ENCODE peak calls at places on chromosomes 12 and 14, in seven cellular contexts. W is astrocyte of the cerebellum, F is K562, S is HFFc6, I is omental fat pad, G is foreskin keratinocyte, K is Ammon's horn. N is an unnamed sample.

GRCh38 chr14:101073598-101073965 is 170.1 kb upstream of the RTL1 start:
- DNase-seq in W (no peak), I (peak; percentile 16), F (no peak), G (no peak), K (no peak), S (no peak), N (peak; percentile 65)

GRCh38 chr14:79680087-79680486 is 531.2 kb downstream of the DIO2 start:
- DNase-seq in K (no peak), S (no peak), G (no peak), I (no peak), F (no peak), W (no peak), N (no peak)

GRCh38 chr14:41604793-41605534 is 1.7 kb upstream of the LRFN5 start:
- DNase-seq in S (no peak), K (peak; percentile 33), G (no peak), F (no peak), W (peak; percentile 77), I (no peak), N (no peak)

GRCh38 chr14:69048456-69048855 is 69.4 kb upstream of the ACTN1 start:
- DNase-seq in F (no peak), W (no peak), G (no peak), S (no peak), I (no peak), K (no peak), N (no peak)

GRCh38 chr14:24250354-24250753 is 7.9 kb upstream of the TINF2 start:
- DNase-seq in F (no peak), G (no peak), S (no peak), W (no peak), I (no peak), K (no peak), N (no peak)

GRCh38 chr14:90489916-90490726 is 93.3 kb downstream of the CALM1 start:
- DNase-seq in G (no peak), F (peak; percentile 70), S (no peak), K (peak; percentile 27), W (no peak), I (no peak), N (no peak)

GRCh38 chr12:32854716-32855115 is 41.9 kb downstream of the PKP2 start:
- DNase-seq in K (no peak), W (no peak), I (no peak), G (no peak), F (no peak), S (no peak), N (no peak)

GRCh38 chr12:124523071-124523470 is 44.3 kb downstream of the NCOR2 start:
- DNase-seq in W (no peak), G (no peak), F (no peak), S (no peak), K (peak; percentile 66), I (no peak), N (no peak)

GRCh38 chr14:64644629-64645028 is 59.6 kb upstream of the PLEKHG3 start:
- DNase-seq in F (no peak), W (no peak), I (no peak), K (no peak), S (no peak), G (no peak), N (no peak)

GRCh38 chr12:123055281-123055766 is 74.8 kb downstream of the ARL6IP4 start:
- DNase-seq in W (peak; percentile 72), F (no peak), S (no peak), G (no peak), K (peak; percentile 73), I (no peak), N (no peak)

N was measured in suprapubic skin.